ENCODE peak calls at places on chromosomes 11 and 22, in five cellular contexts. R, E, J, A and D are unnamed samples.

GRCh38 chr11:75376175-75376574 is 23.1 kb upstream of the RPS3 start:
- DNase-seq in J (no peak), R (no peak), E (no peak), A (no peak), D (no peak)

GRCh38 chr22:33438273-33438672 is 380.1 kb upstream of the SYN3 start:
- DNase-seq in A (no peak), R (no peak), J (peak; percentile 89), E (peak; percentile 85), D (no peak)

GRCh38 chr11:123531325-123531724 is 101.3 kb downstream of the GRAMD1B start:
- DNase-seq in E (no peak), A (no peak), R (no peak), J (no peak), D (peak; percentile 66)

GRCh38 chr11:15896544-15896943 is 459.8 kb downstream of the SOX6 start:
- DNase-seq in E (no peak), J (no peak), A (no peak), R (no peak), D (no peak)

GRCh38 chr22:43883012-43883661 is 8.7 kb downstream of the PNPLA5 start:
- DNase-seq in J (peak; percentile 81), E (peak; percentile 77), R (peak; percentile 49), A (peak; percentile 81), D (no peak)

GRCh38 chr11:46826310-46827044 is 19.6 kb downstream of the CKAP5 start:
- DNase-seq in E (peak; percentile 67), J (peak; percentile 68), R (peak; percentile 90), A (peak; percentile 33), D (peak; percentile 89)

GRCh38 chr11:114280696-114281095 is 15.5 kb upstream of the NNMT start:
- DNase-seq in E (peak; percentile 89), J (peak; percentile 85), R (peak; percentile 86), A (peak; percentile 35), D (no peak)

GRCh38 chr11:35215945-35216344 is 77.0 kb downstream of the CD44 start:
- DNase-seq in J (no peak), A (no peak), E (no peak), R (no peak), D (no peak)

GRCh38 chr11:84837402-84838069 is 789.6 kb downstream of the DLG2 start:
- DNase-seq in E (no peak), A (no peak), J (no peak), R (no peak), D (no peak)

GRCh38 chr11:85935751-85936150 is 80.6 kb downstream of the CCDC83 start:
- DNase-seq in J (no peak), E (no peak), R (no peak), A (no peak), D (no peak)

GRCh38 chr11:32418836-32419235 is 16.5 kb downstream of the WT1 start:
- DNase-seq in J (no peak), A (no peak), R (no peak), E (no peak), D (no peak)

GRCh38 chr11:45805305-45806071 is 539 bp downstream of the SLC35C1 start:
- DNase-seq in A (no peak), E (peak; percentile 28), R (peak; percentile 71), J (peak; percentile 78), D (peak; percentile 45)

GRCh38 chr11:43403357-43404231 is 44.9 kb downstream of the TTC17 start:
- DNase-seq in A (no peak), R (no peak), J (no peak), E (no peak), D (no peak)

GRCh38 chr11:74090701-74091100 is 80.1 kb downstream of the C2CD3 start:
- DNase-seq in J (peak; percentile 29), R (no peak), A (no peak), E (peak; percentile 51), D (no peak)

GRCh38 chr11:100863080-100863581 is 176.0 kb downstream of the ARHGAP42 start:
- DNase-seq in J (peak; percentile 95), A (no peak), R (no peak), E (peak; percentile 19), D (peak; percentile 24)

GRCh38 chr11:3021125-3021524 is 29.0 kb upstream of the NAP1L4 start:
- DNase-seq in J (peak; percentile 16), E (peak; percentile 52), R (no peak), A (peak; percentile 31), D (no peak)

GRCh38 chr11:118715837-118716260 is 36.4 kb upstream of the TREH start:
- DNase-seq in R (no peak), E (no peak), A (no peak), J (no peak), D (peak; percentile 22)

GRCh38 chr11:132312616-132313210 is 942.3 kb downstream of the NTM start:
- DNase-seq in R (no peak), E (peak; percentile 7), J (peak; percentile 46), A (no peak), D (no peak)

GRCh38 chr11:87173185-87174039 is 135.7 kb downstream of the TMEM135 start:
- DNase-seq in E (peak; percentile 68), A (peak; percentile 56), J (peak; percentile 63), R (no peak), D (no peak)

GRCh38 chr22:33748714-33749113 is 171.6 kb downstream of the LARGE1 start:
- DNase-seq in R (no peak), E (no peak), J (no peak), A (no peak), D (no peak)

GRCh38 chr11:59728913-59729312 is 15.3 kb upstream of the OR10V1 start:
- DNase-seq in A (no peak), E (no peak), J (no peak), R (no peak), D (no peak)

GRCh38 chr11:35111171-35112055 is 27.6 kb upstream of the CD44 start:
- DNase-seq in R (peak; percentile 59), J (peak; percentile 92), A (no peak), E (peak; percentile 24), D (no peak)

GRCh38 chr11:114399490-114399889 is 821 bp downstream of the C11orf71 start:
- DNase-seq in J (no peak), E (peak; percentile 16), R (no peak), A (no peak), D (no peak)

GRCh38 chr22:20027966-20028854 is 7.3 kb downstream of the TANGO2 start:
- DNase-seq in E (peak; percentile 15), R (peak; percentile 27), J (no peak), A (no peak), D (no peak)

GRCh38 chr22:20111045-20111688 is 4.7 kb upstream of the RANBP1 start:
- DNase-seq in R (peak; percentile 25), E (peak; percentile 65), J (peak; percentile 5), A (peak; percentile 51), D (no peak)

GRCh38 chr22:38569972-38570840 is at the start of gene DMC1:
- DNase-seq in A (peak; percentile 79), J (peak; percentile 69), R (peak; percentile 96), E (peak; percentile 91), D (peak; percentile 87)

GRCh38 chr22:21834869-21835268 is 32.6 kb downstream of the MAPK1 start:
- DNase-seq in A (no peak), J (no peak), E (no peak), R (no peak), D (no peak)

GRCh38 chr22:49915610-49916009 is 2.6 kb downstream of the ALG12 start:
- DNase-seq in E (no peak), R (no peak), J (no peak), A (no peak), D (no peak)

GRCh38 chr11:121467965-121468364 is 15.2 kb upstream of the SORL1-AS1 start:
- DNase-seq in R (no peak), E (no peak), A (no peak), J (no peak), D (no peak)

GRCh38 chr11:83039566-83039965 is 32.1 kb downstream of the RAB30 start:
- DNase-seq in E (no peak), J (no peak), A (no peak), R (no peak), D (no peak)

GRCh38 chr11:85658180-85658579 is 6.7 kb downstream of the CREBZF start:
- DNase-seq in E (no peak), A (no peak), R (no peak), J (no peak), D (no peak)

GRCh38 chr11:3037041-3037944 is 19.9 kb downstream of the CARS1 start:
- DNase-seq in J (peak; percentile 61), A (peak; percentile 31), R (peak; percentile 87), E (peak; percentile 75), D (peak; percentile 69)

GRCh38 chr11:1006762-1007161 is 29.8 kb downstream of the MUC6 start:
- DNase-seq in J (no peak), E (no peak), R (no peak), A (no peak), D (peak; percentile 77)

GRCh38 chr11:94740083-94740974 is 27.8 kb upstream of the AMOTL1 start:
- DNase-seq in A (no peak), E (no peak), R (peak; percentile 67), J (no peak), D (peak; percentile 10)

GRCh38 chr11:110689306-110689705 is 22.9 kb downstream of the ARHGAP20 start:
- DNase-seq in J (no peak), R (no peak), E (no peak), A (no peak), D (no peak)

GRCh38 chr11:110691961-110692360 is 20.3 kb downstream of the ARHGAP20 start:
- DNase-seq in E (no peak), A (no peak), R (no peak), J (no peak), D (no peak)
- H3K27ac ChIP-seq in E (no peak overlapping the region), A (no peak overlapping the region), R (no peak overlapping the region), J (no peak overlapping the region), D (no peak overlapping the region)

GRCh38 chr11:76590631-76590950 is 80.0 kb downstream of the LRRC32 start:
- DNase-seq in E (no peak), A (no peak), R (no peak), J (no peak), D (no peak)

GRCh38 chr11:76589945-76590630 is 80.5 kb downstream of the LRRC32 start:
- DNase-seq in E (no peak), J (no peak), A (no peak), R (no peak), D (no peak)

GRCh38 chr11:76589477-76589876 is 81.1 kb downstream of the LRRC32 start:
- DNase-seq in R (no peak), A (no peak), E (no peak), J (no peak), D (no peak)

GRCh38 chr11:76587810-76588454 is 82.6 kb downstream of the LRRC32 start:
- DNase-seq in J (peak; percentile 67), A (no peak), E (no peak), R (no peak), D (no peak)

GRCh38 chr11:76588455-76589325 is 81.9 kb downstream of the LRRC32 start:
- DNase-seq in J (peak; percentile 25), R (peak; percentile 89), E (no peak), A (no peak), D (peak; percentile 80)
- H3K27ac ChIP-seq in J (no peak overlapping the region), R (no peak overlapping the region), E (no peak overlapping the region), A (no peak overlapping the region), D (peak overlapping the region; percentile 83)

GRCh38 chr22:42693763-42694683 is 26.6 kb downstream of the A4GALT start:
- DNase-seq in J (no peak), R (no peak), A (no peak), E (no peak), D (no peak)
- H3K27ac ChIP-seq in J (no peak overlapping the region), R (no peak overlapping the region), A (no peak overlapping the region), E (no peak overlapping the region), D (no peak overlapping the region)

DNA sequence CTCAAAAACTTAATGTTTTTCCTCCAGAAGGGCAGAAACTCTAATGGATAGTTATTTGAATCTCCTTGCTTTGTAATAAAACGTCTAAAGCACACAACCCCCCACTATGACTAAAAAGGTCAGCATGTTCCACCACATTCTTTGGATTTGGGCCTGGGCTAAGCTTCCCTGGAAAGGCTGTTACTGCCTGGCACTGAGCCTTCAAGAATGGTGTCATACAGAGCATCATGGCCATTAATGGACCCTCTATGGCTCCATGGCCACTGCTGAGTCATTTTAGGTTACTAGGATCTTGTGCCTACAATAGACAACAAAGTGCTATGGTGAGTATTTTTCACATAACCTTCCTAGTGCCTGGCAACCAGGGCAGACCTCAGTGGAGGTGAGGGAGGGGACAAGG is 242.6 kb upstream of the FAT3 start:
- DNase-seq in R (peak; percentile 80), J (peak; percentile 88), A (no peak), E (peak; percentile 80), D (peak; percentile 80)
- H3K27ac ChIP-seq in R (peak overlapping the region; percentile 77), J (peak overlapping the region; percentile 69), A (no peak overlapping the region), E (peak overlapping the region; percentile 68), D (no peak overlapping the region)